ENCODE peak calls at places on chromosomes 2 and 18, in eight cellular contexts. C is NCI-H1436, W is amniotic stem cell, U is left ventricle myocardium superior, V is KG1, J is sigmoid colon, S is AG09319, T is neural crest cell. D is an unnamed sample.

GRCh38 chr2:156955701-156956100 is 301.8 kb upstream of the GALNT5 start:
- DNase-seq in C (no peak), W (no peak), U (no peak), V (no peak), J (no peak), S (no peak), T (no peak), D (no peak)

GRCh38 chr2:239601201-239601851 is 200.5 kb upstream of the HDAC4 start:
- DNase-seq in C (no peak), W (no peak), U (no peak), V (no peak), J (peak), S (no peak), T (no peak), D (no peak)

GRCh38 chr18:62187543-62188378 is 706 bp downstream of the RELCH start:
- DNase-seq in C (no peak), W (no peak), U (peak), V (peak), J (no peak), S (no peak), T (no peak), D (peak)

GRCh38 chr18:72100465-72100864 is 443.7 kb downstream of the CBLN2 start:
- DNase-seq in C (no peak), W (no peak), U (no peak), V (no peak), J (no peak), S (no peak), T (no peak), D (no peak)

GRCh38 chr18:80140455-80140985 is 31.5 kb downstream of the ADNP2 start:
- DNase-seq in C (no peak), W (no peak), U (no peak), V (no peak), J (no peak), S (no peak), T (no peak), D (no peak)

GRCh38 chr2:65112630-65113029 is 17.3 kb downstream of the RAB1A start:
- DNase-seq in C (no peak), W (no peak), U (no peak), V (no peak), J (no peak), S (no peak), T (no peak), D (no peak)

GRCh38 chr18:47898696-47899095 is 31.8 kb downstream of the SMAD2 start:
- DNase-seq in C (no peak), W (no peak), U (no peak), V (no peak), J (no peak), S (no peak), T (no peak), D (no peak)

GRCh38 chr2:238155051-238155760 is 3.6 kb upstream of the ERFE start:
- DNase-seq in C (no peak), W (peak), U (peak), V (no peak), J (no peak), S (peak), T (no peak), D (peak)

GRCh38 chr2:127514485-127514884 is 11.8 kb downstream of the IWS1 start:
- DNase-seq in C (no peak), W (no peak), U (peak), V (no peak), J (no peak), S (no peak), T (no peak), D (no peak)

GRCh38 chr18:3199942-3200645 is 19.7 kb downstream of the MYOM1 start:
- DNase-seq in C (no peak), W (no peak), U (no peak), V (no peak), J (no peak), S (no peak), T (no peak), D (no peak)

GRCh38 chr2:33136570-33136969 is 189.8 kb downstream of the LTBP1 start:
- DNase-seq in C (no peak), W (no peak), U (no peak), V (no peak), J (no peak), S (no peak), T (no peak), D (no peak)

GRCh38 chr18:62877448-62878221 is 162.3 kb downstream of the PHLPP1 start:
- DNase-seq in C (no peak), W (peak), U (no peak), V (no peak), J (no peak), S (no peak), T (no peak), D (no peak)

GRCh38 chr2:238285653-238286082 is 2.7 kb downstream of the PER2 start:
- DNase-seq in C (no peak), W (peak), U (peak), V (no peak), J (peak), S (peak), T (peak), D (peak)

GRCh38 chr2:144414324-144414845 is 105.5 kb downstream of the ZEB2 start:
- DNase-seq in C (no peak), W (peak), U (no peak), V (no peak), J (peak), S (peak), T (no peak), D (no peak)

GRCh38 chr2:126790987-126791780 is 107.5 kb upstream of the TEX51 start:
- DNase-seq in C (no peak), W (no peak), U (no peak), V (no peak), J (peak), S (no peak), T (no peak), D (peak)

GRCh38 chr2:218261424-218262273 is 834 bp downstream of the GPBAR1 start:
- DNase-seq in C (no peak), W (no peak), U (no peak), V (no peak), J (peak), S (no peak), T (no peak), D (no peak)

GRCh38 chr2:191478754-191479679 is 198.9 kb upstream of the NABP1 start:
- DNase-seq in C (peak), W (no peak), U (peak), V (no peak), J (peak), S (peak), T (peak), D (peak)

GRCh38 chr2:176471949-176472348 is 202.7 kb downstream of the MTX2 start:
- DNase-seq in C (no peak), W (no peak), U (no peak), V (no peak), J (no peak), S (no peak), T (no peak), D (no peak)

GRCh38 chr2:239268082-239268481 is 132.7 kb downstream of the HDAC4 start:
- DNase-seq in C (no peak), W (no peak), U (peak), V (no peak), J (peak), S (no peak), T (no peak), D (peak)

GRCh38 chr2:30232801-30233130 is 1.4 kb downstream of the LBH start:
- DNase-seq in C (no peak), W (no peak), U (no peak), V (no peak), J (no peak), S (no peak), T (no peak), D (no peak)

GRCh38 chr2:1588994-1589611 is 155.2 kb downstream of the PXDN start:
- DNase-seq in C (no peak), W (no peak), U (no peak), V (no peak), J (no peak), S (no peak), T (no peak), D (no peak)

GRCh38 chr2:73730810-73731209 is 6.3 kb downstream of the TPRKB start:
- DNase-seq in C (no peak), W (no peak), U (peak), V (no peak), J (no peak), S (no peak), T (no peak), D (no peak)

GRCh38 chr2:191171708-191172355 is 21.0 kb upstream of the STAT4 start:
- DNase-seq in C (no peak), W (peak), U (no peak), V (no peak), J (no peak), S (peak), T (no peak), D (no peak)

GRCh38 chr18:61286867-61287266 is 46.4 kb upstream of the CDH20 start:
- DNase-seq in C (no peak), W (no peak), U (no peak), V (no peak), J (no peak), S (no peak), T (no peak), D (no peak)

GRCh38 chr2:179691235-179691634 is 170.2 kb downstream of the ZNF385B start:
- DNase-seq in C (no peak), W (no peak), U (no peak), V (no peak), J (no peak), S (no peak), T (no peak), D (no peak)

GRCh38 chr2:75518638-75519465 is 41.9 kb downstream of the EVA1A start:
- DNase-seq in C (no peak), W (no peak), U (no peak), V (no peak), J (no peak), S (no peak), T (no peak), D (peak)

D was measured in right lobe of liver.